ENCODE peak calls at places on chromosomes 12 and 14, in nine cellular contexts. E, K, Z, G, D, H, V, L and R are unnamed samples. For H3K4me1, the result is how much of the 10 kb centered on the place peaks cover.

GRCh38 chr12:9851927-9852326 is 17.2 kb downstream of the CLEC2B start:
- DNase-seq in E (no peak), K (no peak), Z (no peak), G (no peak), D (no peak), H (no peak), V (no peak), L (no peak), R (no peak)

GRCh38 chr12:47828967-47829482 is 9.3 kb upstream of the HDAC7 start:
- DNase-seq in E (peak), K (peak), Z (peak), G (peak), D (peak), H (peak), V (peak), L (peak), R (peak)

GRCh38 chr12:117470804-117471203 is 109.4 kb upstream of the NOS1 start:
- DNase-seq in E (no peak), K (no peak), Z (no peak), G (no peak), D (peak), H (no peak), V (no peak), L (peak), R (no peak)

GRCh38 chr14:81246561-81247270 is 26.0 kb upstream of the GTF2A1 start:
- DNase-seq in E (no peak), K (no peak), Z (no peak), G (no peak), D (no peak), H (no peak), V (no peak), L (no peak), R (no peak)

GRCh38 chr12:28582687-28583376 is 392.6 kb downstream of the CCDC91 start:
- DNase-seq in E (no peak), K (no peak), Z (no peak), G (no peak), D (no peak), H (no peak), V (no peak), L (no peak), R (no peak)

GRCh38 chr12:116539905-116540482 is 19.2 kb upstream of the MAP1LC3B2 start:
- DNase-seq in E (peak), K (no peak), Z (peak), G (peak), D (peak), H (no peak), V (peak), L (no peak), R (no peak)

GRCh38 chr12:54162741-54163140 is 26.0 kb downstream of the SMUG1 start:
- DNase-seq in E (no peak), K (no peak), Z (no peak), G (no peak), D (no peak), H (no peak), V (no peak), L (no peak), R (no peak)

GRCh38 chr14:83779266-83779665 is 1750.7 kb upstream of the FLRT2 start:
- DNase-seq in E (no peak), K (no peak), Z (no peak), G (no peak), D (no peak), H (no peak), V (no peak), L (no peak), R (no peak)

GRCh38 chr14:22427771-22428228 is 161.2 kb downstream of the DAD1 start:
- DNase-seq in E (peak), K (no peak), Z (no peak), G (peak), D (peak), H (no peak), V (peak), L (peak), R (peak)

GRCh38 chr12:132228535-132229422 is 84.5 kb downstream of the NOC4L start:
- DNase-seq in E (no peak), K (no peak), Z (no peak), G (no peak), D (no peak), H (no peak), V (no peak), L (no peak), R (no peak)

GRCh38 chr14:38208825-38209562 is 1.3 kb downstream of the SSTR1 start:
- DNase-seq in E (peak), K (peak), Z (peak), G (no peak), D (peak), H (no peak), V (peak), L (no peak), R (no peak)

GRCh38 chr14:27075503-27075902 is 477.7 kb upstream of the NOVA1 start:
- DNase-seq in E (no peak), K (no peak), Z (no peak), G (no peak), D (no peak), H (no peak), V (no peak), L (no peak), R (no peak)

GRCh38 chr12:67352682-67353081 is 83.5 kb downstream of the CAND1 start:
- DNase-seq in E (no peak), K (no peak), Z (no peak), G (no peak), D (no peak), H (no peak), V (no peak), L (peak), R (no peak)

GRCh38 chr14:105536691-105537579 is 10.6 kb downstream of the TMEM121 start:
- DNase-seq in E (no peak), K (peak), Z (no peak), G (no peak), D (no peak), H (no peak), V (no peak), L (no peak), R (no peak)

GRCh38 chr12:83473408-83474095 is 786.8 kb downstream of the TMTC2 start:
- DNase-seq in E (no peak), K (no peak), Z (no peak), G (no peak), D (no peak), H (no peak), V (no peak), L (no peak), R (no peak)

GRCh38 chr12:114165921-114166320 is 199.8 kb upstream of the RBM19 start:
- DNase-seq in E (no peak), K (no peak), Z (no peak), G (no peak), D (no peak), H (no peak), V (no peak), L (no peak), R (no peak)

GRCh38 chr12:109764776-109765492 is 51.3 kb downstream of the FAM222A start:
- DNase-seq in E (no peak), K (peak), Z (peak), G (no peak), D (peak), H (no peak), V (no peak), L (no peak), R (no peak)

GRCh38 chr12:54419088-54419887 is at the start of gene ITGA5:
- DNase-seq in E (peak), K (peak), Z (peak), G (peak), D (peak), H (no peak), V (peak), L (peak), R (peak)

GRCh38 chr12:53044052-53044581 is 5.7 kb upstream of the TNS2 start:
- DNase-seq in E (peak), K (no peak), Z (no peak), G (peak), D (peak), H (no peak), V (no peak), L (no peak), R (no peak)

GRCh38 chr12:57066245-57066644 is 12.3 kb downstream of the NEMP1 start:
- DNase-seq in E (no peak), K (no peak), Z (no peak), G (no peak), D (no peak), H (no peak), V (no peak), L (no peak), R (no peak)

GRCh38 chr14:47284283-47284682 is 391.1 kb downstream of the MDGA2 start:
- DNase-seq in E (no peak), K (no peak), Z (no peak), G (no peak), D (no peak), H (no peak), V (no peak), L (no peak), R (no peak)

GRCh38 chr12:98582093-98582492 is 11.4 kb upstream of the SLC25A3 start:
- DNase-seq in E (no peak), K (no peak), Z (no peak), G (no peak), D (no peak), H (no peak), V (no peak), L (no peak), R (no peak)

GRCh38 chr14:103185051-103186027 is 62.1 kb downstream of the TNFAIP2 start:
- DNase-seq in E (no peak), K (no peak), Z (no peak), G (no peak), D (no peak), H (no peak), V (no peak), L (peak), R (no peak)

GRCh38 chr14:105419305-105420091 is at the start of gene MTA1:
- DNase-seq in E (peak), K (peak), Z (peak), G (no peak), D (no peak), H (no peak), V (peak), L (no peak), R (no peak)

GRCh38 chr14:78598046-78598652 is 428.0 kb downstream of the NRXN3 start:
- DNase-seq in E (peak), K (peak), Z (peak), G (peak), D (peak), H (no peak), V (peak), L (peak), R (no peak)

GRCh38 chr12:3454780-3455179 is 36.2 kb upstream of the PRMT8 start:
- DNase-seq in E (no peak), K (no peak), Z (no peak), G (no peak), D (peak), H (no peak), V (no peak), L (no peak), R (no peak)

GRCh38 chr12:19577131-19577530 is 137.8 kb downstream of the AEBP2 start:
- DNase-seq in E (no peak), K (no peak), Z (no peak), G (no peak), D (no peak), H (no peak), V (no peak), L (no peak), R (no peak)

GRCh38 chr12:6724409-6724797 is 557 bp downstream of the COPS7A start:
- DNase-seq in E (peak), K (no peak), Z (peak), G (no peak), D (no peak), H (no peak), V (peak), L (peak), R (no peak)

GRCh38 chr14:91290986-91291385 is 46.5 kb upstream of the GPR68 start:
- DNase-seq in E (no peak), K (no peak), Z (peak), G (no peak), D (no peak), H (no peak), V (peak), L (no peak), R (no peak)

GRCh38 chr12:90854136-90854689 is 100.8 kb downstream of the CCER1 start:
- DNase-seq in E (peak), K (no peak), Z (no peak), G (peak), D (peak), H (no peak), V (no peak), L (peak), R (no peak)

GRCh38 chr12:85188609-85189008 is 91.4 kb upstream of the ALX1 start:
- DNase-seq in E (no peak), K (no peak), Z (no peak), G (no peak), D (no peak), H (no peak), V (no peak), L (no peak), R (no peak)

GRCh38 chr12:109358154-109358869 is 10.6 kb downstream of the MYO1H start:
- DNase-seq in E (no peak), K (no peak), Z (no peak), G (no peak), D (no peak), H (no peak), V (no peak), L (no peak), R (no peak)

GRCh38 chr12:78793491-78793890 is 71.1 kb upstream of the SYT1 start:
- DNase-seq in E (no peak), K (no peak), Z (no peak), G (no peak), D (no peak), H (no peak), V (no peak), L (no peak), R (no peak)

GRCh38 chr14:94483729-94484275 is 7.8 kb upstream of the SERPINA9 start:
- DNase-seq in E (no peak), K (no peak), Z (no peak), G (no peak), D (no peak), H (no peak), V (no peak), L (no peak), R (no peak)

DNA sequence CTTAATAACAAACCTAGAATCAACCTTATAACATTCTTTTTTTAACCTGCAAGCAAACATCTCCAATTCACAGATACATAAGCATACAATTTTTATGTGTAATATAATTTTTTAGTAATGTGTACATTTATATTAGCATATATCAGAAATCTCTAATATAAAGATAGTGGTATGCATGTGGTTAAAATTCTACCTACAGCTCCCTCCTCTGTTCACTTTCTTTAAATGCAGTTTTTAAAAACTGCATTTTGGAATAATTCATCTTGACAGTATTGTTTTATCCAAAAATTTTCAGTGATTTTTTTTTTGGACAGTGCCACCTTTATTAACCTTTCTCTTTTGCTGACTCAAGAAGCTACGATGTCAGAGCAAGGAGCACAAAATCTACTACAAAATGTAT is 13.2 kb upstream of the RXYLT1 start:
- DNase-seq in E (no peak), K (no peak), Z (no peak), G (no peak), D (no peak), H (no peak), V (no peak), L (no peak), R (no peak)
- TF ChIP-seq CTCF in E (peak), K (no peak), Z (no peak), G (no peak), D (peak), H (no peak), V (no peak), L (no peak), R (no peak)

DNA sequence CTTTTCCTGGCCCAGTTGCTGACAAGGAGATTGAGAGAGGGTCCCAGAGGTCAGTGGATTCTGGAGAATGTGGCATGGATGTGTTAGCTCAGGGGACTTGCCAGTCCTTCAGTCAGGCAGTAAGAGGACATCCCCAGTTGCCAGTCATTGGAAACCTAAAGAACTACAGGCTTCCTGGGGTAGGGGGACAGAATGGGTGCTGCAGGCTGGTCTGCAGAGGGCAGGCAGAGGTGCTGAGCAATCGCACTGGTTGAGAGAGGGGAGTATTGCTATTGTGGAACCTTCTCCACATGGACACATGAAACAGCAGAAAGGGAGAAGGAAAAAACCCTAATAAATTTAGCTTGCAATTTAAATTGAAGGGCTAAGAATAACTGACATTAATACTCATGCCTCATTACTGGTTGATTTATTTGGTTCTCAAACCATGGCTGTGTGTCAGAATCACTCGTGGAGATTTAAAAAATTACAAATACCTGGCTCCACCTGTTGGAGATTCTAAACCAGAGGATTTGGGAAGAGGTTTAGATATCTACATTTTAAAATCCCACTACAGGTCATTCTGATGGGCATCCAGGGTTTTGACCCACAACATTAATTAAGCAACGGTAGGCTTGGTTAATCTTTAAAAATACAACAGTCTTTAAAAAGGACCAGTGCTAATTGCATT is 71.2 kb upstream of the SLC38A2 start:
- DNase-seq in E (no peak), K (no peak), Z (no peak), G (no peak), D (no peak), H (no peak), V (no peak), L (no peak), R (no peak)
- H3K4me1 ChIP-seq in E (under half), K (half or more), Z (under half), G (under half), D (under half), H (under half), V (under half), L (under half), R (under half)

DNA sequence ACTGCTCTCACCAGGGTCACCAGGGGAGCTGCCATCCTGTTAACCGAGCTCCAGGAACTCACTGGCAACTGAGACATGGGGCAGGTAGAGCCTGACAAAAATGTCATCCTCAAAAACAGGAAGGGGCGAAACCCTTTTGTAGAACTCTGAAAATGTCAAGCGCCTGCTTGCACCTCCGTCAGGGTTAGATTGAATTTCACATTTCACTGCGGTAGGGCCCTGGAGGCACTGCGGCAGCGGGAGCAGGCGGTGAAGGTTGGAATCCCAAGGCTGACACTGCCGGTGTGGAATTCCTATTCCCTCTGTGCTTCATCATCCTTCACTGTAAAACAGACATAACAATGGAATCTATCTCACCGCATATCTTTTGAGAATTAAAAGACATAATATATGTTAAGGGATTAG is 142.8 kb upstream of the TMCC3 start:
- DNase-seq in E (no peak), K (no peak), Z (no peak), G (no peak), D (peak), H (no peak), V (no peak), L (no peak), R (no peak)
- H3K27ac ChIP-seq in E (no peak), K (no peak), Z (no peak), G (no peak), D (no peak), H (no peak), V (no peak), L (no peak), R (no peak)

GRCh38 chr12:106149096-106149784 is 10.5 kb upstream of the NUAK1 start:
- DNase-seq in E (peak), K (no peak), Z (no peak), G (no peak), D (peak), H (no peak), V (peak), L (peak), R (no peak)
- TF ChIP-seq CTCF in E (peak), K (peak), Z (peak), G (peak), D (peak), H (peak), V (peak), L (peak), R (peak)

GRCh38 chr14:100020623-100021022 is 44.6 kb upstream of the EVL start:
- DNase-seq in E (no peak), K (no peak), Z (no peak), G (no peak), D (no peak), H (no peak), V (no peak), L (no peak), R (no peak)
- H3K4me1 ChIP-seq in E (under half), K (under half), Z (under half), G (under half), D (under half), H (under half), V (under half), L (under half), R (half or more)

GRCh38 chr14:24881496-24881895 is 168.5 kb downstream of the STXBP6 start:
- DNase-seq in E (no peak), K (no peak), Z (no peak), G (no peak), D (no peak), H (no peak), V (no peak), L (no peak), R (no peak)

GRCh38 chr14:24879661-24880381 is 170.1 kb downstream of the STXBP6 start:
- DNase-seq in E (no peak), K (no peak), Z (no peak), G (no peak), D (no peak), H (no peak), V (no peak), L (no peak), R (no peak)

GRCh38 chr14:24876996-24877395 is 173.0 kb downstream of the STXBP6 start:
- DNase-seq in E (no peak), K (no peak), Z (no peak), G (no peak), D (no peak), H (no peak), V (no peak), L (no peak), R (no peak)

GRCh38 chr14:24883571-24883970 is 166.4 kb downstream of the STXBP6 start:
- DNase-seq in E (no peak), K (no peak), Z (no peak), G (no peak), D (no peak), H (no peak), V (no peak), L (no peak), R (no peak)

DNA sequence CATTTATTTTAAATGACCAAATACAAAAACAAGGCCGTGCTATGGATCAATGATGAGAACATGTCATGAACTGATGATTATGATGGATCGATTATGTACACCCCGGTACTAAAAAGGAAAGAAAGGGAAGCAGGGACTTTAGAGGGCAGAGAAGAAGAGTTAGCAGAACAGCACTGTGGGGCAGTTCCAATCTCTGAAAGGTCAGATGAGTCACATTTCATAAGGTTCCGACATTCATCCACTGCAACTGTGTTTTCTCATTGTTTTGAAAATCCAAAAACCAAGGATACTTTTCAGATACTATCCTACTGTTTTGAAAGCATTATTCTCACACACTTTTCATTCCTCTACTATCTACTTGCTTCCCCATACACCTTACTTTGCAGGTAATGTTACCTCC is 169.3 kb downstream of the STXBP6 start:
- DNase-seq in E (no peak), K (no peak), Z (no peak), G (no peak), D (no peak), H (no peak), V (no peak), L (no peak), R (no peak)
- H3K27ac ChIP-seq in E (no peak), K (no peak), Z (no peak), G (peak), D (no peak), H (no peak), V (no peak), L (no peak), R (peak)

DNA sequence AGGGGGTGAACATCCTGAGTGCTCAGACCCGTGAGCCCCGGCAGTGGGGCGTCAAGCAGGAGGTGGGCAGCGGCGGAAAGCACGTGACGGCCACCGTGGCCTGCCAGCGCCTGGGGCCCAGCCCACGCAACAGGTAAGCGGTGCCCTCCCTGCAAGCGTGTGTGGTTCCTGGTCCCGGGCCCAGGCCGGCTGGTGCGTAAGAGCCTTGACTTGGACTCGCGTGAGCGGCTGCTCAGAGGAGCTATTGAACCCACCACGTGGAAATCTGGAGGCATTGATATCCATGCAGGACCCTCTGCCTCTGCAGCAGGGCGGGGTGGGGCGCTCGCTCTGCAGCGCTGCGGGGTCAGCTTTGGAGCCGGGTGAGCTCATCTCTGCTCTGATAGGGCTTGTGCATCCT is 277.0 kb downstream of the TMEM132C start:
- DNase-seq in E (no peak), K (no peak), Z (no peak), G (no peak), D (no peak), H (no peak), V (no peak), L (no peak), R (no peak)
- TF ChIP-seq CTCF in E (no peak), K (no peak), Z (no peak), G (no peak), D (no peak), H (no peak), V (no peak), L (no peak), R (no peak)